ENCODE peak calls at places on chromosomes 4 and X, in four cellular contexts. C is thoracic aorta, T is stomach, N is AG09309. S is an unnamed sample.

GRCh38 chr4:30753316-30753715 is 33.1 kb downstream of the PCDH7 start:
- DNase-seq in C (no peak), T (no peak), N (no peak), S (no peak)

GRCh38 chrX:16687514-16687913 is 25.0 kb downstream of the CTPS2 start:
- DNase-seq in C (no peak), T (no peak), N (no peak), S (no peak)

GRCh38 chrX:31213941-31214340 is 142.1 kb upstream of the FTHL17 start:
- DNase-seq in C (no peak), T (no peak), N (no peak), S (no peak)

GRCh38 chrX:63434665-63435064 is 83.5 kb upstream of the SPIN4 start:
- DNase-seq in C (no peak), T (no peak), N (no peak), S (no peak)

GRCh38 chr4:8696369-8697127 is 104.0 kb downstream of the CPZ start:
- DNase-seq in C (no peak), T (no peak), N (no peak), S (no peak)

GRCh38 chrX:68084765-68085164 is 348.5 kb downstream of the OPHN1 start:
- DNase-seq in C (no peak), T (no peak), N (peak), S (no peak)

GRCh38 chr4:187171731-187172339 is 448.2 kb upstream of the FAT1 start:
- DNase-seq in C (no peak), T (no peak), N (peak), S (no peak)

GRCh38 chr4:76850010-76850441 is 47.9 kb downstream of the SOWAHB start:
- DNase-seq in C (no peak), T (no peak), N (peak), S (no peak)

GRCh38 chr4:67746797-67747495 is 7.2 kb downstream of the GNRHR start:
- DNase-seq in C (no peak), T (no peak), N (no peak), S (no peak)

GRCh38 chr4:51836531-51836930 is 6.4 kb upstream of the DCUN1D4 start:
- DNase-seq in C (no peak), T (no peak), N (no peak), S (no peak)

GRCh38 chr4:145511913-145512522 is 30.4 kb downstream of the SMAD1 start:
- DNase-seq in C (no peak), T (no peak), N (no peak), S (no peak)

GRCh38 chr4:47719576-47719975 is 118.3 kb downstream of the CORIN start:
- DNase-seq in C (no peak), T (no peak), N (no peak), S (no peak)

GRCh38 chr4:47704693-47705325 is 133.1 kb downstream of the CORIN start:
- DNase-seq in C (no peak), T (peak), N (no peak), S (peak)

GRCh38 chrX:131063613-131064012 is 5.5 kb downstream of the ARHGAP36 start:
- DNase-seq in C (no peak), T (no peak), N (no peak), S (no peak)

GRCh38 chr4:8536467-8536866 is 43.7 kb upstream of the GPR78 start:
- DNase-seq in C (no peak), T (no peak), N (no peak), S (no peak)

GRCh38 chr4:111398906-111399330 is 746.3 kb upstream of the FAM241A start:
- DNase-seq in C (no peak), T (no peak), N (peak), S (no peak)

GRCh38 chrX:108736509-108737479 is at the start of gene IRS4:
- DNase-seq in C (no peak), T (no peak), N (no peak), S (no peak)

GRCh38 chr4:46329118-46329976 is 60.6 kb downstream of the GABRA2 start:
- DNase-seq in C (no peak), T (no peak), N (no peak), S (peak)

GRCh38 chrX:45845142-45845541 is 644.5 kb upstream of the DIPK2B start:
- DNase-seq in C (no peak), T (no peak), N (no peak), S (no peak)

GRCh38 chrX:102746134-102746584 is 25.6 kb downstream of the GPRASP3 start:
- DNase-seq in C (no peak), T (peak), N (no peak), S (peak)
- H3K4me3 ChIP-seq in C (peak), T (peak), N (peak), S (peak)

GRCh38 chr4:101718810-101719209 is 71.7 kb upstream of the BANK1 start:
- DNase-seq in C (no peak), T (no peak), N (no peak), S (no peak)

GRCh38 chr4:101724093-101724492 is 66.4 kb upstream of the BANK1 start:
- DNase-seq in C (no peak), T (no peak), N (no peak), S (no peak)
- H3K4me3 ChIP-seq in C (no peak), T (no peak), N (no peak), S (no peak)

DNA sequence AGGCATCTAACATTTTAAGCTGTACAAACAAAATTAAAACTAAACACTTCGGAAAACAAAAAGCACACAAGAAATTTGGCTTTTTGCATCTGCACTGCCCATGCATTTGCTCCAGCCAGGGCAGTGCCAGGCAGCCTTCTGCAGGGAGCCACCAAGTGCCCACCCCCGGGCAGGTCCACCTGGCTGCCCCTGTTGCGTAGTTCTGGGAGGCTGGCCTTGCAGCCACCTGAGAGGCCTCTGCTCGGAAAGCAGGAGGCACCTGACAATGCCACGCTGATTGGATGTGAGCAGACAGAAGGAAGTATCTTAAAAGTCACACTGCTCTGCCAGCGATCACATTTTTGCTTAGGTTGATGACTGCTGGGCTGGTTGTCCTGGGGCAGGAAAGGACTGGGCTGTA is 3.5 kb downstream of the TMEM271 start:
- DNase-seq in C (no peak), T (no peak), N (no peak), S (no peak)
- H3K4me3 ChIP-seq in C (no peak), T (no peak), N (no peak), S (no peak)

GRCh38 chr4:168636506-168637176 is 139.8 kb downstream of the PALLD start:
- DNase-seq in C (no peak), T (no peak), N (no peak), S (no peak)

GRCh38 chr4:168637872-168638756 is 141.3 kb downstream of the PALLD start:
- DNase-seq in C (no peak), T (no peak), N (no peak), S (no peak)

GRCh38 chr4:168634276-168634802 is 137.5 kb downstream of the PALLD start:
- DNase-seq in C (no peak), T (no peak), N (peak), S (no peak)

GRCh38 chr4:168633474-168633873 is 136.6 kb downstream of the PALLD start:
- DNase-seq in C (no peak), T (no peak), N (no peak), S (no peak)

GRCh38 chr4:168636040-168636439 is 139.2 kb downstream of the PALLD start:
- DNase-seq in C (no peak), T (no peak), N (no peak), S (no peak)
- H3K4me3 ChIP-seq in C (peak), T (no peak), N (no peak), S (no peak)

GRCh38 chr4:25928956-25929336 is 14.9 kb downstream of the SMIM20 start:
- DNase-seq in C (no peak), T (no peak), N (no peak), S (no peak)
- H3K4me3 ChIP-seq in C (peak), T (no peak), N (no peak), S (no peak)

GRCh38 chr4:148007789-148008188 is 275.9 kb downstream of the ARHGAP10 start:
- DNase-seq in C (no peak), T (no peak), N (no peak), S (no peak)
- H3K4me3 ChIP-seq in C (peak), T (no peak), N (no peak), S (no peak)

DNA sequence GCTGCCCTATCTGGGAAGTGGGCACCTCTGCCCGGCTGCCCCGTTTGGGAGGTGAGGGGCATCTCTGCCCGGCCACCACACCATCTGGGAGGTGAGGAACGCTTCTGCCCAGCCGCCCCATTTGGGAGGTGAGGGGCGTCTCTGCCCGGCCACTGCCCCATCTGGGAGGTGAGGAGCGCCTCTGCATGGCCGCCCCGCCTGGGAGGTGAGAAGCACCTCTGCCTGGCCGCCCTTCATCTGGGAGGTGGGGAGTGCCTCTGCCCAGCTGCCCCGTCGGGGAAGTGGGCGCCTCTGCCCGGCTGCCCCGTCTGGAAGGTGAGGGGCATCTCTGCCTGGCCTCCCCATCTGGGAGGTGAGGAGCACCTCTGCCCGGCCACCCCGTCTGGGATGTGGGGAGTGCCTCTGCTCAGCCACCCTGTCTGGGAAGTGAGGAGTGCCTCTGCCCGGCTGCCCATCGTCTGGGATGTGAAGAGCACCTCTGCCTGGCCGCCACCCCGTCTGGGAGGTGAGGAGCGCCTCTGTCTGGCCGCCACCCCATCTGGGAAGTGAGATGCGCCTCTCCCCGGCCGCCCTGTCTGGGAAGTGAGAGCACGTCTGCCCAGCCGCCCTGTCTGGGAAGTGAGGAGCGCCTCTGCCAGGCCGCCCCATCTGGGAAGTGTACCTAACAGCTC is 9.8 kb downstream of the PABPC1L2A start:
- DNase-seq in C (no peak), T (no peak), N (no peak), S (no peak)
- H3K4me3 ChIP-seq in C (no peak), T (no peak), N (no peak), S (no peak)

DNA sequence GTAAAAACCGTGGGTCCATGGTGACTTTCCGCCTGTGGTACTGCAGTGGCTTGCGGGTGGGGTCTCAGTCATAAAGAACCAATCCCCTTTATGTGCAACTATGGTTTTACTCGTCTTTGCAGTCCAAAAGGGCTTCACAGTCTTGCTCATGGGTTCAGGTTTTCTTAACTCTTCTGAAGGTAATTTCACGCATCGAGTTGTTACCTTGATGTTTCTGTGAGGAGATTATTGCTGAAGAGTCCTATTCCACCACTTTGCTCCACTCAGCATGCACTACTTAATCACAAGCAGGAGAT is 41.5 kb downstream of the F8 start:
- DNase-seq in C (no peak), T (no peak), N (no peak), S (no peak)
- H3K4me3 ChIP-seq in C (peak), T (no peak), N (no peak), S (peak)